ENCODE peak calls at places on chromosomes 11 and 22, in ten cellular contexts. N is iris pigment epithelial cell; L is fibroblast of lung; Z is psoas muscle; E is EL; K is activated CD8-positive, alpha-beta memory T cell treated with anti-CD3 and anti-CD28 coated beads for 48 hours; R is AG04450; P is neural progenitor cell; F is EH; U is AG10803. I is an unnamed sample.

GRCh38 chr11:108751444-108751843 is 86.6 kb downstream of the DDX10 start:
- DNase-seq in N (no peak), L (no peak), Z (no peak), E (no peak), K (no peak), R (no peak), P (no peak), F (no peak), U (no peak), I (no peak)

GRCh38 chr11:26830757-26831156 is 108.9 kb upstream of the SLC5A12 start:
- DNase-seq in N (no peak), L (no peak), Z (no peak), E (no peak), K (no peak), R (no peak), P (no peak), F (no peak), U (peak; percentile 81), I (no peak)

GRCh38 chr22:46085831-46086576 is 64.3 kb upstream of the PPARA start:
- DNase-seq in N (no peak), L (peak; percentile 74), Z (peak; percentile 92), E (peak; percentile 90), K (no peak), R (no peak), P (no peak), F (peak; percentile 92), U (peak; percentile 94), I (no peak)

GRCh38 chr11:104907521-104908185 is 9.4 kb upstream of the CASP12 start:
- DNase-seq in N (no peak), L (peak; percentile 85), Z (no peak), E (peak; percentile 17), K (no peak), R (peak; percentile 79), P (no peak), F (peak; percentile 61), U (peak; percentile 12), I (no peak)

GRCh38 chr11:10305262-10305963 is 540 bp downstream of the ADM start:
- DNase-seq in N (no peak), L (peak; percentile 27), Z (peak; percentile 68), E (no peak), K (no peak), R (no peak), P (peak; percentile 74), F (peak; percentile 35), U (peak; percentile 25), I (peak; percentile 16)

GRCh38 chr11:111465400-111465799 is 46.8 kb downstream of the BTG4 start:
- DNase-seq in N (peak; percentile 84), L (peak; percentile 53), Z (no peak), E (peak; percentile 82), K (no peak), R (no peak), P (no peak), F (peak; percentile 80), U (peak; percentile 67), I (no peak)

GRCh38 chr11:9276571-9276970 is 11.4 kb upstream of the DENND5A start:
- DNase-seq in N (no peak), L (no peak), Z (no peak), E (no peak), K (no peak), R (no peak), P (no peak), F (no peak), U (no peak), I (peak; percentile 7)

GRCh38 chr11:61045271-61045670 is 57.0 kb upstream of the CD5 start:
- DNase-seq in N (no peak), L (no peak), Z (no peak), E (peak; percentile 19), K (no peak), R (no peak), P (no peak), F (no peak), U (no peak), I (no peak)

GRCh38 chr11:82308979-82309378 is 424.7 kb downstream of the FAM181B start:
- DNase-seq in N (no peak), L (no peak), Z (no peak), E (no peak), K (no peak), R (no peak), P (no peak), F (no peak), U (no peak), I (no peak)

GRCh38 chr11:44304091-44305084 is 5.6 kb downstream of the ALX4 start:
- DNase-seq in N (no peak), L (no peak), Z (no peak), E (no peak), K (no peak), R (no peak), P (peak; percentile 86), F (peak; percentile 63), U (no peak), I (no peak)

GRCh38 chr11:36478700-36479329 is 31.3 kb downstream of the TRAF6 start:
- DNase-seq in N (peak; percentile 55), L (peak; percentile 75), Z (no peak), E (peak; percentile 57), K (no peak), R (no peak), P (peak; percentile 75), F (peak; percentile 66), U (peak; percentile 62), I (peak; percentile 70)

GRCh38 chr11:128660957-128661356 is 32.9 kb upstream of the FLI1 start:
- DNase-seq in N (no peak), L (no peak), Z (no peak), E (no peak), K (no peak), R (no peak), P (no peak), F (no peak), U (no peak), I (no peak)

GRCh38 chr22:22552630-22553029 is 6.4 kb downstream of the PRAME start:
- DNase-seq in N (no peak), L (no peak), Z (no peak), E (no peak), K (no peak), R (no peak), P (peak; percentile 82), F (peak; percentile 3), U (no peak), I (no peak)

GRCh38 chr11:11894486-11894885 is 52.7 kb downstream of the USP47 start:
- DNase-seq in N (peak; percentile 45), L (no peak), Z (no peak), E (no peak), K (no peak), R (no peak), P (no peak), F (peak; percentile 60), U (no peak), I (no peak)

GRCh38 chr11:79485694-79486093 is 44.9 kb upstream of the TENM4 start:
- DNase-seq in N (no peak), L (no peak), Z (no peak), E (no peak), K (no peak), R (no peak), P (peak; percentile 40), F (no peak), U (no peak), I (no peak)

GRCh38 chr11:99781074-99781473 is 760.3 kb downstream of the CNTN5 start:
- DNase-seq in N (peak; percentile 43), L (peak; percentile 3), Z (no peak), E (no peak), K (no peak), R (no peak), P (no peak), F (no peak), U (no peak), I (no peak)

GRCh38 chr11:7098235-7098832 is 9.5 kb downstream of the RBMXL2 start:
- DNase-seq in N (peak; percentile 48), L (peak; percentile 64), Z (no peak), E (peak; percentile 52), K (no peak), R (no peak), P (peak; percentile 56), F (peak; percentile 51), U (peak; percentile 51), I (peak; percentile 8)

GRCh38 chr11:19789840-19790710 is 77.4 kb downstream of the NAV2 start:
- DNase-seq in N (peak; percentile 25), L (peak; percentile 81), Z (no peak), E (peak; percentile 60), K (no peak), R (no peak), P (no peak), F (peak; percentile 97), U (peak; percentile 91), I (no peak)

GRCh38 chr11:5624489-5625278 is at the start of gene TRIM34:
- DNase-seq in N (peak; percentile 78), L (peak; percentile 68), Z (no peak), E (peak; percentile 87), K (peak; percentile 8), R (no peak), P (peak; percentile 34), F (peak; percentile 81), U (peak; percentile 62), I (no peak)

GRCh38 chr11:40602866-40603578 is 856.4 kb downstream of the LRRC4C start:
- DNase-seq in N (no peak), L (no peak), Z (no peak), E (no peak), K (no peak), R (no peak), P (no peak), F (no peak), U (no peak), I (no peak)

GRCh38 chr11:44578279-44578678 is 12.8 kb downstream of the CD82 start:
- DNase-seq in N (no peak), L (no peak), Z (peak; percentile 35), E (no peak), K (no peak), R (no peak), P (no peak), F (no peak), U (no peak), I (no peak)

GRCh38 chr11:113587318-113587739 is 112.1 kb upstream of the DRD2 start:
- DNase-seq in N (no peak), L (no peak), Z (no peak), E (peak; percentile 71), K (peak; percentile 26), R (no peak), P (no peak), F (peak; percentile 35), U (peak; percentile 16), I (no peak)

GRCh38 chr11:68002575-68002942 is 1.3 kb downstream of the UNC93B1 start:
- DNase-seq in N (no peak), L (no peak), Z (peak; percentile 55), E (no peak), K (no peak), R (no peak), P (no peak), F (peak; percentile 39), U (no peak), I (no peak)

GRCh38 chr11:1467270-1467669 is 19.3 kb downstream of the MOB2 start:
- DNase-seq in N (no peak), L (no peak), Z (no peak), E (no peak), K (no peak), R (no peak), P (no peak), F (no peak), U (no peak), I (no peak)

GRCh38 chr11:108431997-108432396 is 35.3 kb downstream of the C11orf65 start:
- DNase-seq in N (no peak), L (no peak), Z (no peak), E (no peak), K (no peak), R (no peak), P (no peak), F (no peak), U (no peak), I (no peak)

GRCh38 chr22:47002692-47003091 is 240.2 kb downstream of the TBC1D22A start:
- DNase-seq in N (no peak), L (no peak), Z (no peak), E (no peak), K (no peak), R (no peak), P (no peak), F (no peak), U (no peak), I (no peak)

GRCh38 chr11:16825968-16826367 is 87.5 kb downstream of the C11orf58 start:
- DNase-seq in N (no peak), L (no peak), Z (no peak), E (no peak), K (no peak), R (no peak), P (no peak), F (no peak), U (no peak), I (no peak)

GRCh38 chr22:26669060-26669481 is 11.7 kb downstream of the MIAT start:
- DNase-seq in N (no peak), L (peak; percentile 49), Z (no peak), E (peak; percentile 67), K (no peak), R (no peak), P (peak; percentile 47), F (peak; percentile 76), U (peak; percentile 81), I (no peak)